ENCODE peak calls at places on chromosomes 1 and 21, in six cellular contexts. Z, B, J, W, C and S are unnamed samples.

GRCh38 chr1:64519921-64520320 is 50.0 kb downstream of the CACHD1 start:
- DNase-seq in J (peak), B (no peak), C (no peak), Z (no peak), W (no peak), S (no peak)

GRCh38 chr1:155010211-155010918 is 7.8 kb downstream of the ZBTB7B start:
- DNase-seq in B (no peak), W (no peak), J (no peak), C (no peak), Z (no peak), S (no peak)

GRCh38 chr21:46033410-46034404 is 52.1 kb downstream of the COL6A1 start:
- DNase-seq in Z (no peak), W (no peak), C (no peak), B (no peak), J (no peak), S (no peak)

GRCh38 chr1:179095377-179095776 is 13.5 kb downstream of the TOR3A start:
- DNase-seq in B (no peak), Z (no peak), W (no peak), J (no peak), C (no peak), S (no peak)

GRCh38 chr1:94526581-94526980 is 15.0 kb downstream of the F3 start:
- DNase-seq in B (no peak), J (no peak), Z (no peak), C (no peak), W (no peak), S (no peak)

GRCh38 chr21:29078884-29079765 is 5.7 kb upstream of the CCT8 start:
- DNase-seq in W (peak), J (no peak), Z (no peak), C (no peak), B (no peak), S (no peak)

GRCh38 chr21:46124926-46125845 is 27.3 kb downstream of the COL6A2 start:
- DNase-seq in Z (no peak), J (no peak), W (no peak), B (no peak), C (no peak), S (no peak)

GRCh38 chr1:85296980-85297379 is 20.5 kb upstream of the BCL10 start:
- DNase-seq in B (no peak), J (no peak), C (no peak), W (no peak), Z (no peak), S (no peak)

GRCh38 chr1:220695426-220695825 is 5.3 kb downstream of the C1orf115 start:
- DNase-seq in J (no peak), C (no peak), W (no peak), B (no peak), Z (no peak), S (no peak)

GRCh38 chr1:93673159-93673657 is 8.4 kb downstream of the BCAR3 start:
- DNase-seq in Z (no peak), B (no peak), J (peak), C (no peak), W (no peak), S (no peak)

GRCh38 chr1:20867847-20868246 is 80.7 kb upstream of the HP1BP3 start:
- DNase-seq in J (peak), Z (no peak), W (no peak), B (no peak), C (no peak), S (no peak)

GRCh38 chr1:228753933-228754332 is 18.7 kb downstream of the RHOU start:
- DNase-seq in W (no peak), J (peak), C (no peak), B (no peak), Z (no peak), S (no peak)

GRCh38 chr1:205582471-205583291 is 49.1 kb downstream of the ELK4 start:
- DNase-seq in J (no peak), Z (no peak), W (no peak), C (no peak), B (no peak), S (no peak)

GRCh38 chr1:23423415-23424170 is 955 bp downstream of the TCEA3 start:
- DNase-seq in Z (no peak), B (no peak), C (no peak), J (no peak), W (no peak), S (no peak)

GRCh38 chr1:23471473-23472075 is 12.4 kb downstream of the ASAP3 start:
- DNase-seq in C (no peak), J (no peak), W (no peak), Z (no peak), B (no peak), S (no peak)

GRCh38 chr1:27141266-27142003 is 13.5 kb downstream of the SLC9A1 start:
- DNase-seq in C (no peak), B (no peak), W (no peak), Z (no peak), J (no peak), S (no peak)

GRCh38 chr1:9687876-9688582 is 36.5 kb downstream of the PIK3CD start:
- DNase-seq in W (no peak), B (no peak), C (no peak), Z (no peak), J (peak), S (no peak)

GRCh38 chr1:237093706-237094105 is 51.7 kb downstream of the RYR2 start:
- DNase-seq in B (no peak), C (no peak), Z (no peak), W (no peak), J (no peak), S (no peak)

GRCh38 chr1:7960867-7961198 is 678 bp upstream of the PARK7 start:
- DNase-seq in C (no peak), W (no peak), Z (no peak), B (no peak), J (no peak), S (no peak)

GRCh38 chr1:3432306-3432705 is 22.2 kb upstream of the ARHGEF16 start:
- DNase-seq in B (no peak), Z (no peak), W (no peak), J (no peak), C (no peak), S (no peak)

GRCh38 chr1:220552672-220553258 is 24.8 kb downstream of the MARK1 start:
- DNase-seq in B (no peak), C (no peak), J (no peak), Z (no peak), W (no peak), S (no peak)

GRCh38 chr1:15849775-15850449 is 2.4 kb downstream of the SPEN start:
- DNase-seq in B (no peak), J (peak), W (peak), C (no peak), Z (no peak), S (no peak)

GRCh38 chr1:22236151-22236550 is 93.3 kb upstream of the WNT4 start:
- DNase-seq in J (peak), Z (no peak), W (no peak), B (no peak), C (no peak), S (no peak)

GRCh38 chr1:46679789-46680573 is 8.3 kb downstream of the TEX38 start:
- DNase-seq in W (no peak), Z (no peak), C (no peak), B (no peak), J (no peak), S (no peak)

GRCh38 chr1:80656011-80656627 is 1144.6 kb upstream of the ADGRL2 start:
- DNase-seq in W (no peak), B (no peak), J (no peak), C (no peak), Z (no peak), S (no peak)

GRCh38 chr1:174433451-174433850 is 14.3 kb upstream of the GPR52 start:
- DNase-seq in W (no peak), J (peak), B (no peak), C (peak), Z (no peak), S (peak)

GRCh38 chr1:190019717-190020116 is 457.9 kb downstream of the BRINP3 start:
- DNase-seq in B (no peak), Z (no peak), W (no peak), C (no peak), J (no peak), S (no peak)

GRCh38 chr1:192950926-192951325 is 108.2 kb downstream of the UCHL5 start:
- DNase-seq in B (no peak), C (no peak), W (no peak), J (no peak), Z (no peak), S (no peak)

GRCh38 chr21:41931041-41931451 is 22.8 kb downstream of the C2CD2 start:
- DNase-seq in B (no peak), Z (no peak), J (peak), C (no peak), W (no peak), S (no peak)

GRCh38 chr1:22341791-22342605 is 109.7 kb upstream of the ZBTB40 start:
- DNase-seq in W (no peak), B (no peak), C (peak), Z (no peak), J (peak), S (no peak)

GRCh38 chr1:91104712-91105111 is 82.9 kb upstream of the ZNF644 start:
- DNase-seq in C (no peak), W (no peak), B (no peak), Z (no peak), J (no peak), S (no peak)

GRCh38 chr1:29920784-29921183 is 684.5 kb downstream of the PTPRU start:
- DNase-seq in Z (no peak), B (no peak), J (no peak), C (no peak), W (no peak), S (no peak)

GRCh38 chr1:53577141-53578100 is 118.2 kb downstream of the DMRTB1 start:
- DNase-seq in B (no peak), J (no peak), Z (no peak), C (no peak), W (no peak), S (no peak)

GRCh38 chr1:83593073-83593472 is 405.9 kb downstream of the TTLL7 start:
- DNase-seq in C (no peak), B (no peak), J (no peak), Z (no peak), W (no peak), S (no peak)

GRCh38 chr1:31627930-31628421 is 10.5 kb downstream of the HCRTR1 start:
- DNase-seq in J (peak), W (no peak), C (no peak), Z (peak), B (no peak), S (no peak)

GRCh38 chr1:198577444-198577843 is 37.0 kb upstream of the ATP6V1G3 start:
- DNase-seq in J (peak), Z (peak), B (no peak), W (no peak), C (peak), S (peak)

GRCh38 chr1:14110040-14110439 is 410.1 kb downstream of the PRDM2 start:
- DNase-seq in J (no peak), W (no peak), Z (no peak), C (no peak), B (no peak), S (no peak)

GRCh38 chr1:44576456-44577150 is 97.7 kb downstream of the TMEM53 start:
- DNase-seq in C (no peak), W (no peak), B (no peak), Z (no peak), J (peak), S (no peak)

DNA sequence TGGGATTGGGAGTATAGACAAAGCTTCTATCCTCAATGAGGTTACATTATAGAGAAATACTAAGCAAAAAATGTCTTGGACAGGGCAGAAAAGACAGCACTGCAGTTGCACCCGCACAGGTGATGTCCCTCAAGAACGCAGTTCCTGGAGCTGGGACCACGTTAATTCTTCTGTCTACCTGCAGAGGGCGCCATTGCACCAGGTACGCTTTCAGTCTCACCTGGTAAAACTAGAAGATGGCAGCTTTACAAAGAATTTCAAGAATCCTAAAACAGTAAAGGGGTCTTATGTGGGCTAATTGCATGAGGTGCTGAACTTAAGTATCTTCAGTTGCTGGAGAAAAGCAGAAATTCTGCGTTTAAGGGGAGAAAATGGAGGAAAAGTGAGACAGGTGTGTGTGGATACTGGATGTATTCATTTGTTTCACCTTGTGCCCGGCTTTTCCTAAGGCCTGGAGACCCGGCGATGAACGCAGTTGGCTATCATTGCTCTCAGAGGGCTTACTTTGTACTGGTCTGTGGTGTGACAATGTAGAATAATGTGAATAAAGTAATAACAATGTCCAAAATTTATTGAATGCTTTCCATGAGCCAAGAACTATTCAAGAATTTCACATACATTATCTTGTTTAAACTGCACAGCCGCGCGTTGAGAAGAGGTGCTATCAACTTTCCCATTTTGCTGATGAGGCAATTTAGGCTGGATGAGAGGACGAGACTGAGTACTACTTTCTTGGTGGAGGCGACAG is 276.3 kb upstream of the GREM2 start:
- DNase-seq in B (peak), W (no peak), C (no peak), J (no peak), Z (no peak), S (no peak)
- TF ChIP-seq CTCF in B (peak), W (no peak), C (peak), J (peak), Z (peak), S (peak)

DNA sequence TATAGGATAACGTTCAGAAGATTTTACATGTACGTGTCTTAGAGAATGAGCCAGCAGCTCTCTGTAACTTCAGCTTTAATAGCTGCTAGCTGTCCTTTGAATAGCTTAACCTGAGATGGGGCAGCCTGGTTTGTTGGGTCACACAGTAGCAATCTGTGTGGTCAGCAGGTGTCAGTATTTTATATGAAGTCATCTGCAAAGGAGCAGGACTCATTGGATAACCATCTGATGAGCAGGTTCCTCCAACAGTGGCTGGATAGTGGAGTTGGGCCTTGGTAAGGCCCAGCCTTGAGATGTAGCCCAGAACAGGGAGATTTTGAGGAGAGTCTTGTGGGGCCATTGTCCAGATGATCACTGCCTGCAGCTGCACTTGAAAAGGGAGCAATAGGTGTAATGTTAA is 6.4 kb downstream of the GSTM5 start:
- DNase-seq in W (no peak), J (no peak), B (no peak), Z (no peak), C (no peak), S (no peak)
- TF ChIP-seq CTCF in W (no peak), J (no peak), B (no peak), Z (no peak), C (no peak), S (no peak)

DNA sequence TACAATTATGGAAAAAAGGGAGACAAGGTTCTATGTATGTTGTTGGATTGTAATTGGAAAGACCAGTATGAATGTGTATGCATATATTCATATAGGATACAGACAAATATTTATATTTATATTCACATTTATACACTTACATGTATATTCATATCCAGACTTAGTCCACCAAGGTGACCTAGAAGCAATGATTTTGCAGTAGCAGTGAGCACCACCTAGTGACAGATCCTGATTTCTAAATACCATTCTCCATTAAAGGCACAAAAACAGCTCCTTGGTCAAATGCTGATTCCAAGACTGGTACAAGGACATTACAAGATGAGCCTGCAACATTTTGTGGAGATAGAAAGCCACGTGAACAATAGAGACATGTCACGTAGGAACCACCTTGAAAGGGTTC is 153.4 kb downstream of the SDCCAG8 start:
- DNase-seq in C (no peak), J (peak), Z (no peak), W (no peak), B (no peak), S (no peak)
- TF ChIP-seq CTCF in C (no peak), J (peak), Z (no peak), W (no peak), B (no peak), S (no peak)

GRCh38 chr1:63448741-63449140 is 74.3 kb downstream of the ITGB3BP start:
- DNase-seq in Z (no peak), C (peak), J (peak), B (no peak), W (no peak), S (no peak)

GRCh38 chr1:63453232-63453631 is 69.8 kb downstream of the ITGB3BP start:
- DNase-seq in W (no peak), Z (no peak), B (no peak), J (no peak), C (no peak), S (no peak)

GRCh38 chr1:63458750-63459149 is 64.3 kb downstream of the ITGB3BP start:
- DNase-seq in C (no peak), W (no peak), B (no peak), J (no peak), Z (no peak), S (no peak)

GRCh38 chr1:63450416-63450815 is 72.6 kb downstream of the ITGB3BP start:
- DNase-seq in C (no peak), B (no peak), Z (no peak), J (no peak), W (no peak), S (no peak)

GRCh38 chr1:63454269-63454668 is 68.8 kb downstream of the ITGB3BP start:
- DNase-seq in J (peak), B (no peak), Z (peak), C (no peak), W (no peak), S (no peak)
- TF ChIP-seq CTCF in J (peak), B (no peak), Z (peak), C (peak), W (no peak), S (peak)

GRCh38 chr1:187476671-187477070 is 647.9 kb downstream of the PLA2G4A start:
- DNase-seq in W (no peak), Z (peak), B (no peak), J (peak), C (no peak), S (no peak)
- TF ChIP-seq CTCF in W (no peak), Z (peak), B (no peak), J (peak), C (no peak), S (no peak)

GRCh38 chr1:218521414-218522169 is 176.5 kb downstream of the TGFB2 start:
- DNase-seq in C (no peak), J (peak), W (peak), Z (no peak), B (peak), S (no peak)
- TF ChIP-seq CTCF in C (peak), J (peak), W (no peak), Z (peak), B (peak), S (no peak)

DNA sequence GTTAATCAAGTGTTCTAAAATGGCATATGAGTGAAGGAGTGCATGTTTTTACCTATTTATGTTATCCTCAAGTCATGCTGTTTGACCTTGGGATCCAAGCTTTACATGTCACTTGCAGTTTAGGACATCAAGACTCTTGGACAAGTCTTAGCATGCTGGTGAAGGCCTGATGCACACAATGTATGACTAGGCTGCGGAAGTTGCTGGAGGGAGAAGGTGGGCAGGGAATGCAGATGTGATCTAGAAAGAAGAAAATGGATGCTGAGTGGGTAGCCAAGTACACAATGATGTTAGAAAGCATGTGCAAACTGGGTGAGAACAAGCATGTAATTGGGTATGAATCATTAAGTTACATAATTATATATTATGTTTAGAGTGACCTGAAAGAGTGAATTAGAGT is 301.8 kb downstream of the BRINP2 start:
- DNase-seq in B (no peak), C (no peak), J (no peak), W (no peak), Z (no peak), S (no peak)
- TF ChIP-seq CTCF in B (no peak), C (no peak), J (no peak), W (no peak), Z (no peak), S (no peak)

DNA sequence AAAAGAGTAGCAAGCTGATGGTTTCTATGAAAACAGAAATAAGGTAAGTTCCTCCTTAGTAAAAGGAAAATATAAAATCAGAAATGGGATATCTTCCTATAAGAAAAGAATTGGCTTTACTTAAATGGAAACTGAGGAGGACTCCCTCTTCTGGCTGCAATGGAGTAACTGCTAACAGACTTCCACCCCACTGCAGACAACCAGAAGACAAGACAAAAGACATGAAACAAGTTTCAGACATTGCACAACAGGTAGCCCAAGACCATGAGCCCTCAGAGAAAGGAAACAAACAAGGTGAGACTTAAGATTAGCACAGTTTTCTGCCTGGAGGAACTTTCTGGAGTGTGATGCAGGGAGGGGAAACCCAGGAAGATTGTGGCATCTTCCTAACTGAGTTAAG is 17.0 kb upstream of the OLFML2B start:
- DNase-seq in Z (no peak), B (no peak), C (no peak), W (no peak), J (peak), S (no peak)
- TF ChIP-seq CTCF in Z (peak), B (no peak), C (peak), W (no peak), J (peak), S (peak)

GRCh38 chr1:35726814-35727433 is 8.2 kb upstream of the C1orf216 start:
- DNase-seq in Z (peak), B (peak), J (peak), C (no peak), W (no peak), S (no peak)
- TF ChIP-seq CTCF in Z (peak), B (peak), J (peak), C (peak), W (no peak), S (peak)